ENCODE peak calls at places on chromosome 15, in four cellular contexts. K is mesenchymal stem cell, T is H9, L is trophoblast cell. J is an unnamed sample.

GRCh38 chr15:76058714-76059319 is 968 bp upstream of the TMEM266 start:
- DNase-seq in K (no peak), T (peak), L (no peak), J (peak)

GRCh38 chr15:27398631-27399030 is 427.6 kb downstream of the GABRG3 start:
- DNase-seq in K (no peak), T (no peak), L (no peak), J (no peak)

GRCh38 chr15:40038267-40038653 is 721 bp downstream of the SRP14 start:
- DNase-seq in K (peak), T (no peak), L (peak), J (no peak)

GRCh38 chr15:36696191-36696590 is 116.8 kb downstream of the CDIN1 start:
- DNase-seq in K (no peak), T (no peak), L (no peak), J (no peak)

GRCh38 chr15:46409879-46410278 is 775.0 kb downstream of the SQOR start:
- DNase-seq in K (no peak), T (no peak), L (no peak), J (no peak)

GRCh38 chr15:90599639-90600038 is 69.9 kb downstream of the CRTC3 start:
- DNase-seq in K (no peak), T (no peak), L (peak), J (no peak)

GRCh38 chr15:39669671-39670070 is 88.8 kb downstream of the THBS1 start:
- DNase-seq in K (no peak), T (no peak), L (no peak), J (no peak)

GRCh38 chr15:66211670-66212455 is 41.7 kb downstream of the MEGF11 start:
- DNase-seq in K (no peak), T (no peak), L (no peak), J (no peak)

GRCh38 chr15:43270113-43270665 is 3.5 kb upstream of the TGM5 start:
- DNase-seq in K (no peak), T (no peak), L (no peak), J (no peak)

GRCh38 chr15:62088361-62088693 is 21.6 kb downstream of the C2CD4A start:
- DNase-seq in K (no peak), T (no peak), L (no peak), J (no peak)

GRCh38 chr15:28013480-28013879 is 85.6 kb downstream of the OCA2 start:
- DNase-seq in K (no peak), T (no peak), L (no peak), J (no peak)

GRCh38 chr15:77069521-77070121 is 1.3 kb downstream of the TSPAN3 start:
- DNase-seq in K (peak), T (no peak), L (no peak), J (no peak)

GRCh38 chr15:66844041-66844746 is 142.2 kb downstream of the SMAD6 start:
- DNase-seq in K (no peak), T (no peak), L (peak), J (no peak)

GRCh38 chr15:63339006-63339766 is 42.5 kb downstream of the CA12 start:
- DNase-seq in K (no peak), T (no peak), L (peak), J (no peak)

GRCh38 chr15:62075595-62076279 is 9.0 kb downstream of the C2CD4A start:
- DNase-seq in K (no peak), T (no peak), L (peak), J (no peak)

GRCh38 chr15:34693053-34693744 is 61.6 kb downstream of the GJD2 start:
- DNase-seq in K (no peak), T (no peak), L (no peak), J (no peak)

GRCh38 chr15:29278436-29279099 is 8.9 kb upstream of the NSMCE3 start:
- DNase-seq in K (peak), T (no peak), L (peak), J (no peak)

GRCh38 chr15:96484830-96485229 is 154.3 kb downstream of the NR2F2 start:
- DNase-seq in K (no peak), T (no peak), L (no peak), J (no peak)

GRCh38 chr15:56469484-56469883 is 4.5 kb upstream of the MNS1 start:
- DNase-seq in K (no peak), T (no peak), L (no peak), J (no peak)

GRCh38 chr15:87777054-87777498 is 479.5 kb downstream of the NTRK3 start:
- DNase-seq in K (peak), T (no peak), L (no peak), J (no peak)

GRCh38 chr15:37425541-37425940 is 325.2 kb upstream of the MEIS2 start:
- DNase-seq in K (no peak), T (no peak), L (no peak), J (no peak)

GRCh38 chr15:87492321-87492720 is 764.2 kb downstream of the NTRK3 start:
- DNase-seq in K (peak), T (no peak), L (no peak), J (no peak)

GRCh38 chr15:31483053-31483923 is 156.7 kb downstream of the KLF13 start:
- DNase-seq in K (no peak), T (peak), L (peak), J (no peak)

GRCh38 chr15:85316244-85316934 is 64.0 kb upstream of the AKAP13 start:
- DNase-seq in K (peak), T (no peak), L (peak), J (no peak)

GRCh38 chr15:45027220-45027619 is 4.2 kb downstream of the SORD start:
- DNase-seq in K (no peak), T (no peak), L (no peak), J (no peak)

GRCh38 chr15:50750227-50750597 is 15.3 kb downstream of the SPPL2A start:
- DNase-seq in K (no peak), T (no peak), L (no peak), J (no peak)

GRCh38 chr15:76337047-76337738 is 620 bp downstream of the ISL2 start:
- DNase-seq in K (peak), T (no peak), L (peak), J (no peak)

GRCh38 chr15:66124626-66125025 is 128.9 kb downstream of the MEGF11 start:
- DNase-seq in K (no peak), T (no peak), L (no peak), J (no peak)

GRCh38 chr15:83352124-83352523 is 67.7 kb upstream of the BNC1 start:
- DNase-seq in K (peak), T (no peak), L (no peak), J (no peak)

GRCh38 chr15:70490148-70490837 is 273.1 kb downstream of the UACA start:
- DNase-seq in K (no peak), T (no peak), L (no peak), J (no peak)

GRCh38 chr15:57323806-57324589 is 52.3 kb upstream of the CGNL1 start:
- DNase-seq in K (no peak), T (peak), L (no peak), J (no peak)

DNA sequence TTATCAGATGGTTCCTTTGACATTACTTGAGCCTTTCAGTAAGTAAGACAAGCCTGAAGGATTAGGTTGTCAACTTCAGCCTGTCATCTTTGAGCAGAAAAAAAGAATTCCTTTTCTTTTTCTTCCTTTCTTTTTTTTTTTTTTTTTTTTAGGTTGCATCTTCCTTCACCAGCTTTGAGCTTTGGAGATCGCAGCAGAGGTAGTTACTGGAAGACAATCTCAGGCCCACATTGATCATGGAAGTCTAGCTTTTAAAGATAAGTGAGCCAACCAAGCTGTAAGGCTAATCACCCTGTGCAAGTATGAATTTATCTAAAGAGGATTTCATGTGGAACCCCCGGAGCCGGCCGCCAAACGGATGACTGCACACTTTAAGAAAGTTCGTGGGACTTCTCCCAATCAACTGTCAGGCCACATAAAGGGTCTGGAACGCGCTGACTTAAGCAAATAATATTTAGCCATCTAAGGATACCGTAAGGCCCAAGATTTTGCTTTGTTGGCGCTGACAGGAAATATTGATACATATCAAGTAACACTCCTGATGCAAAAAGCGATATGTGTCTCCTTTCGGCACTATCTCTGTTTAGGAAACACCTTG is 1040.0 kb upstream of the NR2F2 start:
- DNase-seq in K (no peak), T (no peak), L (no peak), J (no peak)
- H3K14ac ChIP-seq in K (no peak), T (no peak), L (no peak), J (no peak)

GRCh38 chr15:41218851-41219250 is 11.7 kb downstream of the EXD1 start:
- DNase-seq in K (no peak), T (no peak), L (no peak), J (no peak)
- H4K91ac ChIP-seq in K (no peak), T (no peak), L (no peak), J (no peak)

DNA sequence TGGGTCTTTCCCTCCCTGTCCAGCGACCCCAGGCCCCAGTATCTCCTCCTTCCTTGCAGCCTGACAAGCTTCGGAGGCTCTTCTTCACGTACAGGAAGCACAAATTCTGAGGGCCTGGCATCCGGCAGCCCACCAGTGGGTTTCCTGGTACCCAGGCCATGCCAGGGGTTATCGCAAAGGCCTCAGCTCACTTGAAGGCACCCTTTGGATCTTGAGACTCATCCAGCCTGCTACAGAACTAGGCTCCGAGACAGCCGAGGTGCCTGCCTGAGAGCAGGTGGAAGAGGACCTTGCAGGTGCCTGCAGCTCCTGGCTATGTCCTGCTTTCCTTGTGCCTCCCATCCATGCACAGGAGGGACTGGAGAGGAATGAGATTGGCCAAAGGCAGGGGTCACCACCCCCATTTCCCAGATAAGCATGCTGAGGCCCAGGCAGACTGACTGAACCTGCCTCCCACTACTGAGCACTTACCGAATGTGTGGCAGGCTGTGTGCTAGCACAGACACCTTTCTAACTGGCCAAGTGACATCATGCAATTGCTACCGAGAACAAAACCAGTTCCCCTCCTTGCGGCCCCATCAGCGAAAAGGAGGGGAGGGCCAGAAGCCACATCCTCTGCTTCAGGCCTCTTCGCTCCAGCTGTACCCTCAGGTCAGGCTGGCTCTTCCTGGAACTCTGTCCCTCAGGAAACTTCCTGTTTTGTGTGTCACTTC is 11.2 kb downstream of the SH2D7 start:
- DNase-seq in K (no peak), T (no peak), L (peak), J (no peak)
- H3K9ac ChIP-seq in K (no peak), T (no peak), L (no peak), J (peak)

GRCh38 chr15:98896002-98896721 is 111.4 kb downstream of the PGPEP1L start:
- DNase-seq in K (peak), T (no peak), L (peak), J (no peak)

GRCh38 chr15:98899266-98900021 is 108.1 kb downstream of the PGPEP1L start:
- DNase-seq in K (peak), T (no peak), L (peak), J (no peak)

GRCh38 chr15:98894312-98894711 is 113.3 kb downstream of the PGPEP1L start:
- DNase-seq in K (no peak), T (no peak), L (no peak), J (no peak)

GRCh38 chr15:98898122-98898521 is 109.5 kb downstream of the PGPEP1L start:
- DNase-seq in K (peak), T (no peak), L (no peak), J (no peak)

DNA sequence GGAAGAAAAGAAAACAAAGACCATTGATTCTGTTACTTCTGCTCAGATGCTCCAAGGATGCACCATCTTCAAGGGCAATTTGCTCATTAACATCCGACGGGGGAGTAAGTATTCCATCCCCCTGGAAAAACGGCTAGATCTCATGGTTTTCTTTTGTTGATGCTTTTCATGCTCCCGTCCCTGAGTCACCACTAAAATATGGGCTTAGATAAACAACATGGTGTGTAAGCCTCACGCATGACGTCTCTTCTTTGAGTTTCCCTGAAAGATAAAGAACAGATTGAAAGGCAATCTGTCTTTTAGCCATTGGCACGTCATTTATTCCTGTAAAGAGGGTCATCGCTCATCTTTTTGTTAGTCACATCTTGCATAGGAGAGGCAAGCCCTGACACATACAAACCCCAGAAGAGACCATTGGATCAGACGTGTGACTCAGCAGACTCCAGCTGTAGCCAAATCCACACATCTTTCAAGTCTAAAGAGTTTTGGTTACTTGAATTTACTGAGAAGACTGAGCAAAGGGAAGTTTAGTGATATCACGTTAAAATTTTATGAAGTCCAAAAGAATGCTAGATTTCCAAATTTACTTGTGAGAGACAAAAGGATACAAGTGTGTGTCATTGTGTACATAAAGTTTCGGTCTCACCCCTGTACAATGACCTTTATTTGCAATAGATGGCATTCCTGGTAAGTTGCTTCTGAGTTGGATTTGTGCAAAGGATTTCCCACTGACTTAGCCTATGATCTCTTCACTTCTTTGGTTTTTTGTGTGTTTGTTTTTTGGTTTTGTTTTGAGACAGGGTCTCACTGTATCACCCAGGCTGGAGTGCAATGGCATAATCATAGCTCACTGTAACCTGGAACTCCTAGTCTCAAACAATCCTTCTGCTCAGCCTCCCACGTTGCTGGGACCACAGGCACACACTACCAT is 110.5 kb downstream of the PGPEP1L start:
- DNase-seq in K (peak), T (no peak), L (peak), J (no peak)
- H3K14ac ChIP-seq in K (no peak), T (no peak), L (peak), J (no peak)

GRCh38 chr15:101173233-101174119 is 78.4 kb downstream of the CHSY1 start:
- DNase-seq in K (no peak), T (no peak), L (peak), J (no peak)
- H4K91ac ChIP-seq in K (no peak), T (no peak), L (no peak), J (no peak)

GRCh38 chr15:59143281-59143680 is 38.3 kb downstream of the CCNB2 start:
- DNase-seq in K (no peak), T (no peak), L (no peak), J (no peak)

GRCh38 chr15:59138243-59138642 is 33.3 kb downstream of the CCNB2 start:
- DNase-seq in K (peak), T (peak), L (peak), J (peak)

GRCh38 chr15:59137566-59137965 is 32.6 kb downstream of the CCNB2 start:
- DNase-seq in K (no peak), T (no peak), L (no peak), J (no peak)

DNA sequence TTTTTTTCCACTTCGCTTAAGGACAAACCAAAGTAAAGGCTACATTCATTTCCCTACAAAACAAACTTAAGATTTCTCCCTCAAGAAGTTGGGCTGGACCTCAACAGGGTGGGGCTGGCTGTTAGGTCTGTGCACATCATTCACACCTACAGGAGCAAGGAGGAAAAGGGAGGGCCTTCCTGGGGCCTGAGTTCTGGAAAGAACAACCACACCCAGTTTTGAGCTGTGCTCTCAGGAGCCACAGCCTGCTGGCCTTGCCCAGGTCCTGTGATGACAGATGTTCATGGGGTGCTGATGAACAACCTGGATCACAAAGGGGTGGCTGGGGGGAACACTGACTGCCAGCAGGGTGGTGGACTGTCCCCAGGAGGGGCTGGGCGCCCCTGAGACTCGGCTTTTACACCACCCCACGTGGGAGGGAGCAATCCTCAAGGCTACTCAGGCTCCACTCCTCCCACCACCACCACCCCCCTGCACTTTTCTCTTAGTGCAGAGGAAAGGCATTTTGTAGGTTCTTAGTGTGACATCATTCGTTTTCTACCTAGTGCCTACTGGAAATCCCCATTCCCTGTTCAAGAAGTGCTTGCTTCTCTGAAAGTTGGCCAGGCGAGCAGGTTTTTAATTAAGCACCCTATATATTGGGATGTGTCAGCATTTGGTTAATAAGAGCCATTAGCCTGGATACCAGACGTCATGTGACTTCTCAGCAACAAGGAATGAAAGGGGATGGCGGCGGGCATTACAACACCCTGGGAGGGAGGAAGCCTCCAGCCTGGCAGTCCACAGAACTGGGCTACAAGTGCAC is 35.7 kb downstream of the CCNB2 start:
- DNase-seq in K (no peak), T (no peak), L (no peak), J (no peak)
- H3K9ac ChIP-seq in K (no peak), T (no peak), L (no peak), J (no peak)

GRCh38 chr15:33119865-33120264 is 74.6 kb downstream of the FMN1 start:
- DNase-seq in K (no peak), T (no peak), L (no peak), J (no peak)
- H3K14ac ChIP-seq in K (no peak), T (no peak), L (no peak), J (no peak)

DNA sequence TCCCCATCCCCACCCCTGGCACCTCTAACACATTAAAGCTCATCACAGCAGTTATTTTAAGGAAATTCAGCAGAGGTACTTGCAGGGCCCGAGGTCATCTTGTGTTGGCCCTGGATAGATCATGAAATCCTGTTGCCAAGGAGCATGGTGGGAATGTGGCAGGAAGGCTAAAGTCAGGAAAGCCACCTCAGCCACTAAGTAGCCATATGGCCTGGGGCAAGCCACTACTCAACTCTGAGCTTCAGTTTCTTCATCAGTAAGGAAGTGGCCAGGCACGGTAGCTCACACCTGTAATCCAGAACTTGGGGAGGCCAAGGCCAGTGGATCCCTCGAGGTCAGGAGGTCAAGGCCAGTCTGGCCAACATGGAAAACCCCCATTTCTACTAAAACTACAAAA is 55.9 kb downstream of the LIPC start:
- DNase-seq in K (no peak), T (no peak), L (peak), J (no peak)
- H4K91ac ChIP-seq in K (no peak), T (no peak), L (no peak), J (no peak)

GRCh38 chr15:68265674-68266073 is 11.9 kb upstream of the FEM1B start:
- DNase-seq in K (no peak), T (no peak), L (no peak), J (no peak)

GRCh38 chr15:68271854-68272471 is 5.6 kb upstream of the FEM1B start:
- DNase-seq in K (peak), T (peak), L (peak), J (no peak)

GRCh38 chr15:68264282-68264681 is 13.3 kb upstream of the FEM1B start:
- DNase-seq in K (no peak), T (no peak), L (no peak), J (no peak)

GRCh38 chr15:68265086-68265485 is 12.5 kb upstream of the FEM1B start:
- DNase-seq in K (no peak), T (no peak), L (no peak), J (no peak)

GRCh38 chr15:68268405-68268804 is 9.1 kb upstream of the FEM1B start:
- DNase-seq in K (no peak), T (no peak), L (no peak), J (no peak)
- H3K9ac ChIP-seq in K (no peak), T (no peak), L (no peak), J (no peak)

GRCh38 chr15:78811124-78811824 is at the start of gene ADAMTS7:
- DNase-seq in K (peak), T (peak), L (peak), J (peak)
- H3K14ac ChIP-seq in K (no peak), T (peak), L (peak), J (peak)